ENCODE peak calls at places on chromosomes 7 and 10, in four cellular contexts. V, A, J and N are unnamed samples.

GRCh38 chr7:50706469-50706937 is 76.2 kb downstream of the GRB10 start:
- DNase-seq in V (no peak), A (no peak), J (no peak), N (no peak)

GRCh38 chr7:139909379-139910050 is 80.5 kb downstream of the TBXAS1 start:
- DNase-seq in V (no peak), A (no peak), J (no peak), N (no peak)

GRCh38 chr7:143369678-143370651 is 7.5 kb upstream of the FAM131B start:
- DNase-seq in V (no peak), A (no peak), J (peak), N (no peak)

GRCh38 chr7:87918740-87919139 is 15.3 kb upstream of the ADAM22 start:
- DNase-seq in V (no peak), A (no peak), J (no peak), N (no peak)

GRCh38 chr10:100979821-100980272 is 7.5 kb downstream of the MRPL43 start:
- DNase-seq in V (no peak), A (no peak), J (no peak), N (no peak)

GRCh38 chr10:79375321-79376077 is 28.2 kb downstream of the PPIF start:
- DNase-seq in V (no peak), A (peak), J (no peak), N (no peak)

GRCh38 chr7:130289478-130289877 is 3.5 kb upstream of the CPA4 start:
- DNase-seq in V (no peak), A (no peak), J (no peak), N (no peak)

GRCh38 chr7:23449941-23450340 is 20.4 kb downstream of the IGF2BP3 start:
- DNase-seq in V (no peak), A (no peak), J (no peak), N (no peak)

GRCh38 chr10:60704480-60704879 is 73.8 kb upstream of the CDK1 start:
- DNase-seq in V (no peak), A (no peak), J (peak), N (no peak)

GRCh38 chr7:94540428-94540827 is 30.8 kb downstream of the CASD1 start:
- DNase-seq in V (no peak), A (no peak), J (no peak), N (no peak)

GRCh38 chr7:18027628-18028027 is at the start of gene PRPS1L1:
- DNase-seq in V (no peak), A (no peak), J (no peak), N (no peak)

GRCh38 chr10:79221110-79222051 is 125.9 kb upstream of the PPIF start:
- DNase-seq in V (no peak), A (no peak), J (no peak), N (no peak)

GRCh38 chr10:133012573-133013359 is 70.4 kb upstream of the CFAP46 start:
- DNase-seq in V (no peak), A (no peak), J (no peak), N (no peak)

GRCh38 chr10:69061305-69062161 is 26.4 kb upstream of the SRGN start:
- DNase-seq in V (no peak), A (no peak), J (peak), N (peak)

GRCh38 chr10:24484771-24485170 is 238.9 kb downstream of the ARHGAP21 start:
- DNase-seq in V (no peak), A (no peak), J (no peak), N (no peak)

GRCh38 chr7:30301751-30302150 is 17.4 kb downstream of the ZNRF2 start:
- DNase-seq in V (no peak), A (no peak), J (no peak), N (no peak)

GRCh38 chr10:69684020-69684980 is 54.3 kb downstream of the FAM241B start:
- DNase-seq in V (no peak), A (no peak), J (peak), N (peak)

GRCh38 chr10:122232781-122233180 is 38.3 kb upstream of the BTBD16 start:
- DNase-seq in V (no peak), A (no peak), J (no peak), N (no peak)

GRCh38 chr7:74280985-74281384 is 8.2 kb upstream of the CLIP2 start:
- DNase-seq in V (no peak), A (no peak), J (no peak), N (no peak)

GRCh38 chr10:99368646-99369045 is 39.5 kb downstream of the CNNM1 start:
- DNase-seq in V (no peak), A (no peak), J (no peak), N (no peak)

GRCh38 chr10:26741368-26741767 is 43.9 kb downstream of the PDSS1 start:
- DNase-seq in V (no peak), A (no peak), J (no peak), N (no peak)

GRCh38 chr7:5420108-5420840 is 3.4 kb downstream of the TNRC18 start:
- DNase-seq in V (no peak), A (peak), J (no peak), N (peak)

GRCh38 chr10:110919349-110919931 is at the start of gene SHOC2:
- DNase-seq in V (peak), A (peak), J (peak), N (peak)
- TF ChIP-seq CTCF in V (no peak), A (no peak), J (peak), N (no peak)

GRCh38 chr7:43729214-43729923 is at the start of gene COA1:
- DNase-seq in V (peak), A (peak), J (peak), N (peak)
- TF ChIP-seq CTCF in V (no peak), A (peak), J (no peak), N (no peak)

GRCh38 chr10:84548869-84549268 is 220.5 kb downstream of the CCSER2 start:
- DNase-seq in V (no peak), A (no peak), J (no peak), N (no peak)
- TF ChIP-seq CTCF in V (no peak), A (no peak), J (no peak), N (no peak)

GRCh38 chr7:120717166-120717565 is 140.8 kb downstream of the TSPAN12 start:
- DNase-seq in V (no peak), A (no peak), J (no peak), N (no peak)
- TF ChIP-seq CTCF in V (no peak), A (no peak), J (no peak), N (no peak)

GRCh38 chr10:33010132-33011037 is 52.4 kb upstream of the ITGB1 start:
- DNase-seq in V (no peak), A (no peak), J (peak), N (peak)
- TF ChIP-seq CTCF in V (no peak), A (no peak), J (peak), N (peak)

GRCh38 chr7:148275359-148275890 is 315.1 kb upstream of the C7orf33 start:
- DNase-seq in V (no peak), A (no peak), J (no peak), N (no peak)

GRCh38 chr7:148274118-148274517 is 316.4 kb upstream of the C7orf33 start:
- DNase-seq in V (no peak), A (no peak), J (no peak), N (no peak)

GRCh38 chr7:148276291-148277041 is 314.1 kb upstream of the C7orf33 start:
- DNase-seq in V (no peak), A (no peak), J (no peak), N (no peak)

GRCh38 chr7:148277042-148277660 is 313.4 kb upstream of the C7orf33 start:
- DNase-seq in V (no peak), A (no peak), J (no peak), N (no peak)
- TF ChIP-seq CTCF in V (no peak), A (no peak), J (no peak), N (no peak)

DNA sequence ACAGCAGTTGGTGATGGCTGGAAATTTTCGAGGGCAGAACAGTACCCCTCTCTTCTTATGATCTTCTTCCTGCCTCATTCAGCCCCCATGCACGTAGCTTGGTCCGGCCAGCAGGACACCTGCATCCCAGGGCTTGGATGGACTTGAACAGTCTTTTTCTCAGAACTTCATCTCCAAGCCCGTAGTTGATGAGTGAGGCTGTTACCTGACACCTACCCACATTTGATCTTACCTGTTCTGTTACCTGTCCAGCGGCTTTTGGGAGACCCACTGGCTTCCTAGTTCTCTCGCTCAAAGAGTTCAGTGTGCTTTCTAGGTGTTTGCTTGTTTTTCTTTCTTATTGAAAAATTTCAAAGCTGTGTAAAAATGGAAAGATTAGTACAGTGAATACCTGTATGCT is 212.2 kb downstream of the CUX1 start:
- DNase-seq in V (no peak), A (no peak), J (no peak), N (no peak)
- TF ChIP-seq CTCF in V (no peak), A (no peak), J (no peak), N (no peak)